ENCODE peak calls at places on chromosomes 11 and 22, in ten cellular contexts. N, T, L, Q, S, P, A, B, X and E are unnamed samples. For H3K9me3, the result is how much of the 10 kb centered on the place peaks cover.

GRCh38 chr11:133029096-133029495 is 503.2 kb downstream of the OPCML start:
- DNase-seq in P (no peak), X (no peak), T (no peak), L (no peak), A (no peak), N (no peak), Q (no peak), B (no peak), S (no peak), E (no peak)

GRCh38 chr22:22702159-22702873 is 57.9 kb downstream of the GGTLC2 start:
- DNase-seq in A (no peak), L (no peak), P (peak), S (no peak), B (no peak), X (peak), Q (peak), T (no peak), N (no peak), E (peak)

GRCh38 chr22:44337658-44338004 is 24.9 kb upstream of the SHISAL1 start:
- DNase-seq in Q (no peak), L (no peak), T (no peak), B (peak), X (no peak), S (no peak), N (peak), A (no peak), P (peak), E (no peak)

GRCh38 chr22:42316988-42317387 is 46.5 kb upstream of the TCF20 start:
- DNase-seq in B (no peak), Q (no peak), L (peak), X (no peak), T (no peak), P (peak), N (no peak), A (peak), S (peak), E (peak)

GRCh38 chr11:64124147-64124546 is 41.8 kb downstream of the MACROD1 start:
- DNase-seq in P (no peak), S (no peak), X (no peak), Q (no peak), B (no peak), L (no peak), T (no peak), N (no peak), A (no peak), E (no peak)

GRCh38 chr22:39215070-39215396 is 29.7 kb downstream of the PDGFB start:
- DNase-seq in N (no peak), Q (no peak), L (peak), S (no peak), A (no peak), B (no peak), X (peak), P (no peak), T (no peak), E (no peak)

GRCh38 chr22:47053865-47054185 is 291.4 kb downstream of the TBC1D22A start:
- DNase-seq in L (no peak), A (no peak), P (no peak), N (no peak), S (no peak), B (peak), X (no peak), Q (no peak), T (no peak), E (no peak)

GRCh38 chr11:114135737-114136151 is 76.2 kb downstream of the ZBTB16 start:
- DNase-seq in X (no peak), A (peak), L (no peak), S (no peak), P (no peak), Q (no peak), B (no peak), T (no peak), N (no peak), E (no peak)

GRCh38 chr11:90476442-90477007 is 253.7 kb upstream of the CHORDC1 start:
- DNase-seq in P (no peak), Q (peak), L (no peak), T (no peak), B (peak), X (no peak), N (peak), S (no peak), A (peak), E (no peak)

GRCh38 chr11:70482529-70482917 is 84.2 kb downstream of the CTTN start:
- DNase-seq in A (no peak), S (peak), T (no peak), Q (no peak), N (peak), B (peak), P (no peak), X (no peak), L (no peak), E (no peak)

GRCh38 chr11:111205622-111206385 is 39.7 kb upstream of the POU2AF2 start:
- DNase-seq in B (no peak), L (no peak), P (no peak), A (no peak), X (no peak), S (no peak), N (no peak), Q (no peak), T (no peak), E (no peak)

GRCh38 chr11:108199446-108200321 is 22.8 kb downstream of the NPAT start:
- DNase-seq in P (no peak), A (peak), B (peak), Q (no peak), S (no peak), T (no peak), L (no peak), X (no peak), N (no peak), E (no peak)

GRCh38 chr22:20254975-20255946 is 12.9 kb downstream of the RTN4R start:
- DNase-seq in S (no peak), T (no peak), L (no peak), X (no peak), Q (no peak), P (no peak), N (no peak), A (no peak), B (no peak), E (no peak)

GRCh38 chr11:12376259-12376971 is 956 bp upstream of the PARVA start:
- DNase-seq in N (no peak), X (no peak), T (peak), B (peak), Q (no peak), A (no peak), S (peak), L (no peak), P (peak), E (no peak)

GRCh38 chr11:119795231-119795630 is 66.2 kb upstream of the NECTIN1 start:
- DNase-seq in B (peak), Q (no peak), N (no peak), T (no peak), L (peak), A (no peak), X (no peak), S (no peak), P (no peak), E (no peak)

DNA sequence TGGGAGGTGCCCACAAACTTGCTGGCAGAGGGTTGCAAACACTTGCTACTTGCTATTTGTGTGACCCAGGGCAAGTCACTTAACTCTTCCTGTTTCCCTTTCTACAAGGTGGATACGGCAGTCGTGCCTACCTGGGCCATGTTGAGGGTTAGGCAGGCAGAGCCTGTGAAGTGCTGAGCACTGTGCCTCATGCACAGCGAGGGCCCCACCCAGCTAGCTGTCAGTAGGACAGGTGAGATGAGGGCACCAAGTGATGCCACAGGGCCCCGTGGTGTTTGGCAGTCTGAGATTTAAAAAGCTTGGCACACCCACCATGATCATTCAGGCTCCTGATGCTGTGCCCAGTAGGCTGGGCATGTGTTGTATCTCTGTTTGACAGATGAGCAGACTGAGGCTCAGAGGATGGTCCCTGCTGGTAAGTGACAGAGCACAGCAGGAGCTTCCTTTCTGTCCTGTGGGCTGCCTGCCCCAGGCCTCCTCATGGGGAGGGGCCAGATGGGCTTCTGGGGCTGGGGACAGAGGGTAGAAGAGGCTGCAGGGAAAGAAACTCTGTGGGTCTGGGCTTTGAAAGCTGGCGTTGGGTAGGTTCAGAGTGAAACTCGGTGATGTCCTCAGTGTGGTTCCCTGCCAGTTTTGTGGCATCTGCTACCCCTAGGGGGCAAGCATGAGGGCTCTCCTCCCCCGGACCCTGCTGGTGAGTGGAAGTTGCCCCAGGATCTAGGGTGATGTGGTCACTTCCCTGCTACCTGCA is 59.3 kb downstream of the TSPAN18 start:
- DNase-seq in S (no peak), Q (peak), A (no peak), L (no peak), P (no peak), X (peak), N (no peak), B (no peak), T (no peak), E (no peak)
- TF ChIP-seq CTCF in S (no peak), Q (peak), A (no peak), L (no peak), P (no peak), X (no peak), N (peak), B (peak), T (no peak), E (no peak)

DNA sequence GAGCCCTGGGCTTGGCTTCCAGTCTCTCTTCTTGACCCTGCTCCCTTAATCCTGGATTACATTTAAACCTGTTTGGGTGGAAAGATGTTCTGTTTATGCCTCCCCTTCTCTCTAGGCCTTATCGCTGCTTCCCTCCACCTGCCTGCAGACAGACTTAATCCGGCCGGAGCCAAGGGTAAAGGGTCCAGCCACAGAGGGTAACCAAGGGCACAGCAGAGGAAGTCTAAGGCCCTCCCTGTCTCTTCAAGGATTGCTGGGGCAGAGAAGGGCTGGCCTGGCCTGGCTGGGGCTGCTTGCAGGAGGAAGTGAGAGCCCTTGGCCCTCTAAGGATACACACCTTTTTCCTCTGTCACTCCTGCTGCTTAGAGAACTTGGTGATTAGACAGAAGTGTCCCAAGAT is 2.1 kb downstream of the GAL3ST3 start:
- DNase-seq in T (no peak), A (no peak), N (no peak), L (no peak), B (no peak), X (no peak), P (no peak), Q (no peak), S (no peak), E (no peak)
- H3K4me3 ChIP-seq in T (no peak), A (no peak), N (no peak), L (no peak), B (no peak), X (no peak), P (no peak), Q (no peak), S (no peak), E (no peak)

DNA sequence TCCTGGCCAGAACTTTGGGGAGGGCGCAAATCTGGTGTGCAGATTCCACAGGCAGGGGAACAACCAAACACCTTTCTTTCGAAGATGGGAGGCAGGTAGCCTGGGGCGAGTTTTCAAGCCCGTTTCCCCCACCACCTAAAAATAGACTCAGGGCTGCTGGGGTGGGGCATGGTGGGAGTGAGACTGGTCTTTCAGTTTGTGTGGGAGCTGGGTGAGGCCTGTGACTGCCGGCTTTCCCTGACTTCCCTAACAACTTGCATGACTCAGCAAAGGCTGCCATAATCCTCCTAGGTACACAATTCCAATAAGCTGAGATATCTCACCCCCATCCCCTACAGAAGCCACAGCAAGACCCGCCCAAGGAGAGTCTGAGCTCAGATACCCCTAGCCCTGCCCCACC is 4.3 kb upstream of the OR5B12 start:
- DNase-seq in T (no peak), P (no peak), L (no peak), B (no peak), N (no peak), S (no peak), X (no peak), A (no peak), Q (no peak), E (no peak)
- H3K9me3 ChIP-seq in T (half or more), P (under half), L (under half), B (under half), N (under half), S (under half), X (under half), A (under half), Q (under half), E (under half)

GRCh38 chr11:72824020-72824419 is 9.8 kb downstream of the ATG16L2 start:
- DNase-seq in X (no peak), T (no peak), S (no peak), L (peak), B (no peak), P (no peak), A (no peak), N (no peak), Q (no peak), E (no peak)

GRCh38 chr11:72820439-72821139 is 6.4 kb downstream of the ATG16L2 start:
- DNase-seq in P (no peak), L (peak), B (no peak), X (no peak), T (no peak), N (no peak), Q (no peak), A (no peak), S (no peak), E (no peak)

GRCh38 chr11:72823105-72823804 is 9.0 kb downstream of the ATG16L2 start:
- DNase-seq in A (no peak), Q (no peak), X (no peak), N (no peak), S (no peak), L (peak), P (no peak), T (no peak), B (no peak), E (no peak)

GRCh38 chr11:72821221-72821919 is 7.2 kb downstream of the ATG16L2 start:
- DNase-seq in L (peak), B (no peak), X (no peak), Q (no peak), N (no peak), S (no peak), A (no peak), T (no peak), P (peak), E (no peak)

GRCh38 chr11:72821920-72822799 is 7.9 kb downstream of the ATG16L2 start:
- DNase-seq in A (peak), B (peak), Q (peak), L (peak), P (peak), T (no peak), X (peak), S (peak), N (peak), E (peak)
- TF ChIP-seq CTCF in A (peak), B (peak), Q (peak), L (peak), P (peak), T (peak), X (peak), S (no peak), N (peak), E (no peak)

DNA sequence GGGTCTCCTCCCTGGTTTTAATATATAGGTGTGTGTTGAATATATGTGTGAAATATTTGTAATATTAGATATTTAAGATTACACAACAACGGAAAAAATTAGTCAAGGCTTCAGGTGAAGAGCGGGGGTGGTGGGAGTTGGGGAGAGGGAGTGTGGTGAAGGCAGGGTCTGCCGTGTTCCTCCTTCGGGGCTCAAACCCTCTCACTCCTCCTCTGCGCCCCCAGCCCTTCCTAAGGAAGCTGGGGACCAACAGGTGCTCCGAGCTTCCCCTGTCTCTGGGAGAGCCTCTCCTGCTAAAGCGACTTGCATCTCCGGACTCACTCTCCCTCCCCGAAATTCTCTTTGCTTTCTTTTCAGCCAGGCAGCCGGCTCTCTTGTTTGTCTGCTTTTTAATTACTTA is 950 bp upstream of the CADM1 start:
- DNase-seq in S (no peak), P (no peak), L (no peak), B (no peak), X (no peak), N (peak), A (peak), T (no peak), Q (no peak), E (no peak)
- H3K4me3 ChIP-seq in S (peak), P (peak), L (peak), B (no peak), X (peak), N (peak), A (peak), T (peak), Q (peak), E (no peak)

GRCh38 chr11:34566736-34567135 is 53.1 kb upstream of the ELF5 start:
- DNase-seq in L (no peak), P (no peak), A (no peak), N (no peak), S (no peak), Q (no peak), X (no peak), B (no peak), T (peak), E (no peak)
- H3K9me3 ChIP-seq in L (under half), P (under half), A (under half), N (under half), S (under half), Q (under half), X (under half), B (under half), T (under half), E (under half)

DNA sequence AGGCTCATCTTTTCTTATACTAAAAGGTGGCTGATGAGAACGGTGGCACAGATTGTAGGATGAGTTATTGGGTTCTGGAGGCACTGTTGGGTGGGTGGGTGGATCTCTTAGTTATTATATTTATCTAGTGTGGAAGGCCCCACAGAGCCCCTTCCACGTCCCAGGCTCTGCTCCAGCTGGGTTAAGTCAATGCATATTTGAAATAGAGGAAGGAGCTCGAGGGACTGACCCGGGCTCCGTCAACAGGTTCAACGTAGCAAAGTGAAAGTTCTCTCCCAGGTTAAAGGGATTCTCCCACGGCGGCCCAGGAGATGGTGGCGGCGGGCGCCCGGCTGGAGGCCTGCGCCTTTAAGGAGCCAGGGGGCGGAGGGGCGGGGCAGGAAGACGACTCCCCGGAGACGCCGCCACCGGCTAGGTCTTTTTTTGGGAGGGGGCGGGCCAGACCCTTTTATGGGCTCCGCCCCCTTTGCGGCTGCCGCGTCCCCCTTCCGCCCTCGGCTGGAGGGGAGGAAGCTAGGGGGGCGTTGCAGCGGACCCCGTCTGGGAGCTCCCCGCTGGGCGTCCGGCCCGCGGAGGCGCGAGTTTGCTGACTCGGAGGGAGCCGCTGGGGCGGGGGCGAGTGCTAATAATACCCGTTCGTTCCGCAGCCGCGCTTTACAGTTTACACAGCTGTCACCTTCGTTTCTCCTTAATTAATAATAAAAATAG is 1.5 kb upstream of the INPPL1 start:
- DNase-seq in T (peak), L (peak), Q (peak), X (peak), P (peak), N (peak), A (peak), S (peak), B (peak), E (peak)
- TF ChIP-seq CTCF in T (peak), L (peak), Q (peak), X (peak), P (peak), N (peak), A (peak), S (no peak), B (peak), E (no peak)

GRCh38 chr11:128515086-128515485 is 72.3 kb downstream of the ETS1 start:
- DNase-seq in N (no peak), B (no peak), T (no peak), A (no peak), P (no peak), L (no peak), S (no peak), Q (no peak), X (no peak), E (no peak)
- H3K4me3 ChIP-seq in N (no peak), B (no peak), T (peak), A (peak), P (no peak), L (peak), S (peak), Q (peak), X (no peak), E (peak)